ENCODE peak calls at places on chromosomes 1 and 21, in ten cellular contexts. P, G, Z, Q, V, Y, K, S, I and X are unnamed samples.

GRCh38 chr1:182611326-182611725 is 7.1 kb upstream of the RGS16 start:
- DNase-seq in P (no peak), G (no peak), Z (no peak), Q (no peak), V (no peak), Y (no peak), K (no peak), S (no peak), I (no peak), X (no peak)

GRCh38 chr1:244768804-244769203 is 66.7 kb upstream of the COX20 start:
- DNase-seq in P (peak; percentile 50), G (no peak), Z (no peak), Q (no peak), V (no peak), Y (no peak), K (no peak), S (no peak), I (no peak), X (no peak)

GRCh38 chr1:27026621-27027574 is 14.2 kb upstream of the TENT5B start:
- DNase-seq in P (peak; percentile 94), G (no peak), Z (no peak), Q (peak; percentile 82), V (peak; percentile 54), Y (no peak), K (peak; percentile 57), S (peak; percentile 74), I (peak; percentile 64), X (peak; percentile 81)

GRCh38 chr1:71343686-71344416 is 263.0 kb upstream of the ZRANB2 start:
- DNase-seq in P (no peak), G (no peak), Z (no peak), Q (no peak), V (no peak), Y (no peak), K (no peak), S (no peak), I (peak; percentile 12), X (no peak)

GRCh38 chr1:85307987-85308836 is 31.8 kb upstream of the BCL10 start:
- DNase-seq in P (peak; percentile 97), G (peak; percentile 83), Z (peak; percentile 92), Q (peak; percentile 83), V (peak; percentile 88), Y (peak; percentile 81), K (peak; percentile 87), S (peak; percentile 88), I (peak; percentile 67), X (peak; percentile 95)

GRCh38 chr1:159823401-159823800 is 3.3 kb upstream of the SLAMF8 start:
- DNase-seq in P (peak; percentile 69), G (no peak), Z (no peak), Q (no peak), V (no peak), Y (peak; percentile 21), K (no peak), S (no peak), I (no peak), X (no peak)

GRCh38 chr1:199691540-199691939 is 336.0 kb upstream of the NR5A2 start:
- DNase-seq in P (no peak), G (no peak), Z (no peak), Q (no peak), V (no peak), Y (no peak), K (no peak), S (no peak), I (peak; percentile 74), X (no peak)

GRCh38 chr1:109792056-109792831 is 28.5 kb upstream of the EPS8L3 start:
- DNase-seq in P (peak; percentile 86), G (no peak), Z (peak; percentile 85), Q (peak; percentile 81), V (peak; percentile 77), Y (peak; percentile 96), K (peak; percentile 92), S (peak; percentile 62), I (peak; percentile 52), X (peak; percentile 89)

DNA sequence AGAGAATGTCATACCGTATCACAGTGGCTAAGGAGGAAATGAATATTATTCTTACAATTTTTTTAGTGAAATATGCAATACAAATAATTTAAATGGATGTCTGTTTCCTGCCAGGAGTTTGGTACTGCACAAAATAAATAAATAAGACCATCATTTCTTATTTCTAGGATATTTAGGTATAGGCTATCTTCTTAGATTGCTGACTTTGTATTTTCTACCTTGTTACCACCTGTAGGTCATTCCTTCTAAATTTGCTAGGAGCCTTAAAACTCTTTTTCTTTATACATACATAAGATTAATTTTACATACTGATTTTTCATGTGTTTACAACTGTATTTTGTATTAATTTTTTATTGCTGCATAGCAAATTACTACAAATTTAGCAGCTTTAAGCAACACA is 113.6 kb downstream of the NEK7 start:
- DNase-seq in P (no peak), G (no peak), Z (no peak), Q (no peak), V (no peak), Y (no peak), K (no peak), S (no peak), I (no peak), X (no peak)
- H3K4me1 ChIP-seq in P (peaks cover 8% of the 10 kb centered on the region), G (no peaks in the 10 kb centered on the region), Z (peaks cover 41% of the 10 kb centered on the region), Q (peaks cover 20% of the 10 kb centered on the region), V (no peaks in the 10 kb centered on the region), Y (peaks cover 11% of the 10 kb centered on the region), K (no peaks in the 10 kb centered on the region), S (peaks cover 37% of the 10 kb centered on the region), I (peaks cover 26% of the 10 kb centered on the region), X (peaks cover 3% of the 10 kb centered on the region)

GRCh38 chr1:10980841-10981727 is 31.4 kb upstream of the TARDBP start:
- DNase-seq in P (peak; percentile 63), G (no peak), Z (peak; percentile 57), Q (no peak), V (no peak), Y (no peak), K (no peak), S (peak; percentile 46), I (no peak), X (peak; percentile 66)

GRCh38 chr1:10979483-10979920 is 33.0 kb upstream of the TARDBP start:
- DNase-seq in P (no peak), G (no peak), Z (peak; percentile 65), Q (no peak), V (no peak), Y (no peak), K (peak; percentile 79), S (peak; percentile 65), I (peak; percentile 84), X (peak; percentile 70)

GRCh38 chr1:10978719-10979118 is 33.7 kb upstream of the TARDBP start:
- DNase-seq in P (no peak), G (no peak), Z (no peak), Q (no peak), V (no peak), Y (no peak), K (no peak), S (no peak), I (no peak), X (no peak)

GRCh38 chr1:10975567-10976326 is 36.7 kb upstream of the TARDBP start:
- DNase-seq in P (peak; percentile 72), G (no peak), Z (peak; percentile 41), Q (no peak), V (peak; percentile 48), Y (peak; percentile 55), K (peak; percentile 31), S (no peak), I (peak; percentile 84), X (no peak)

GRCh38 chr1:10980094-10980577 is 32.3 kb upstream of the TARDBP start:
- DNase-seq in P (peak; percentile 98), G (peak; percentile 61), Z (peak; percentile 91), Q (peak; percentile 82), V (peak; percentile 20), Y (no peak), K (peak; percentile 84), S (peak; percentile 75), I (peak; percentile 78), X (peak; percentile 90)
- H3K4me3 ChIP-seq in P (no peak overlapping the region), G (no peak overlapping the region), Z (peak overlapping the region; percentile 10), Q (no peak overlapping the region), V (no peak overlapping the region), Y (no peak overlapping the region), K (peak overlapping the region; percentile 13), S (peak overlapping the region; percentile 31), I (peak overlapping the region; percentile 25), X (no peak overlapping the region)

GRCh38 chr1:206501881-206502280 is 5.5 kb upstream of the RASSF5 start:
- DNase-seq in P (no peak), G (no peak), Z (no peak), Q (no peak), V (no peak), Y (no peak), K (no peak), S (no peak), I (no peak), X (no peak)

GRCh38 chr1:206504363-206504713 is 3.0 kb upstream of the RASSF5 start:
- DNase-seq in P (no peak), G (no peak), Z (no peak), Q (peak; percentile 25), V (no peak), Y (no peak), K (no peak), S (no peak), I (no peak), X (no peak)

GRCh38 chr1:206502813-206503212 is 4.5 kb upstream of the RASSF5 start:
- DNase-seq in P (no peak), G (no peak), Z (no peak), Q (no peak), V (no peak), Y (no peak), K (no peak), S (no peak), I (no peak), X (no peak)

GRCh38 chr1:206503591-206504362 is 3.6 kb upstream of the RASSF5 start:
- DNase-seq in P (no peak), G (no peak), Z (peak; percentile 64), Q (peak; percentile 78), V (peak; percentile 67), Y (no peak), K (peak; percentile 93), S (peak; percentile 76), I (peak; percentile 97), X (peak; percentile 74)

DNA sequence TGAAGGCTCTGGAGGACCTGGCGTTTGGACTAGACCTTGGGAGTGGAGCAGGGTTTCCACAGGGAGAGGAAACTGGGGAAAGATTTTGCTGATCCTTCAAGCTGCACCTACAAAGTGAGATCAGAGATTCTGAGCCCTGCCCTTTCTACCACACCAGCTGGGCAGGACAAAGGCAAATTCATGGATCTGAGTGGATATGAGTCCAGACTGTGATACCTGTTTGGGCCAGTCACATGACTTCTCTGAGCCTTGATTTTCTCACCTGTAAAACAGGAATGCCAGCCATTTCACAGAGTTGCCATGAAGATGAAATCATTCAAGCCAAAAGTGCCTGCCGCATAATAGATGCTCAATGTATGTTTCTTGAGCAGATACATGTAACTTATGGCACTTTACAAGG is 4.9 kb upstream of the RASSF5 start:
- DNase-seq in P (no peak), G (no peak), Z (no peak), Q (no peak), V (no peak), Y (no peak), K (no peak), S (no peak), I (no peak), X (no peak)
- H3K9me3 ChIP-seq in P (no peaks in the 10 kb centered on the region), G (no peaks in the 10 kb centered on the region), Z (no peaks in the 10 kb centered on the region), Q (no peaks in the 10 kb centered on the region), V (no peaks in the 10 kb centered on the region), Y (no peaks in the 10 kb centered on the region), K (no peaks in the 10 kb centered on the region), S (no peaks in the 10 kb centered on the region), I (no peaks in the 10 kb centered on the region), X (no peaks in the 10 kb centered on the region)

GRCh38 chr21:42234464-42235241 is 15.7 kb downstream of the ABCG1 start:
- DNase-seq in P (peak; percentile 86), G (no peak), Z (peak; percentile 83), Q (peak; percentile 79), V (peak; percentile 49), Y (peak; percentile 91), K (no peak), S (peak; percentile 58), I (peak; percentile 40), X (peak; percentile 83)

GRCh38 chr21:42236014-42236413 is 17.1 kb downstream of the ABCG1 start:
- DNase-seq in P (no peak), G (no peak), Z (peak; percentile 82), Q (no peak), V (no peak), Y (no peak), K (no peak), S (no peak), I (no peak), X (no peak)

GRCh38 chr21:42236693-42237092 is 17.8 kb downstream of the ABCG1 start:
- DNase-seq in P (no peak), G (no peak), Z (no peak), Q (no peak), V (no peak), Y (no peak), K (no peak), S (no peak), I (no peak), X (no peak)

GRCh38 chr21:42234026-42234425 is 15.1 kb downstream of the ABCG1 start:
- DNase-seq in P (no peak), G (no peak), Z (peak; percentile 13), Q (no peak), V (no peak), Y (no peak), K (no peak), S (no peak), I (no peak), X (no peak)

DNA sequence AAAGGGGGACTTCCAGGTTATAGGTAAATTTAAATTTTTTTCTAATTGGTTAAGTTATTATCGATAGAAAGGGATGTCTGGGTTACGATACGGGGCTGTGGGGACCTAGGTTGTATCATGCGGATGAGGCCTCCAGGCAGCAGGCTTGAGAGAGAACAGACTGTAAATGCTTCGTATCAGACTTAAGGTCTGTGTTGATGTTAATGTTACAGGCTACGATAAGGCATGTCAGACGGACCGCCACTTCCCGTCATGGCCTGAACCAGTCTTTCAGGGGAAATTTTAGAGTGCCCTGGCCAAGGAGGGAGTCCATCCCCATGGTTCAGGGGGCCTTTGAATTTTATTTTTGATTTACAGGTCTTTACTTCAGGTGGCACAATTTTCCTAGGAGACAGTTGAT is 16.7 kb downstream of the ABCG1 start:
- DNase-seq in P (no peak), G (no peak), Z (peak; percentile 23), Q (no peak), V (no peak), Y (no peak), K (no peak), S (no peak), I (no peak), X (no peak)
- H3K4me1 ChIP-seq in P (peaks cover 7% of the 10 kb centered on the region), G (peaks cover 3% of the 10 kb centered on the region), Z (peaks cover 66% of the 10 kb centered on the region), Q (peaks cover 84% of the 10 kb centered on the region), V (peaks cover 17% of the 10 kb centered on the region), Y (peaks cover 28% of the 10 kb centered on the region), K (no peaks in the 10 kb centered on the region), S (peaks cover 50% of the 10 kb centered on the region), I (peaks cover 19% of the 10 kb centered on the region), X (peaks cover 31% of the 10 kb centered on the region)